ENCODE peak calls at places on chromosomes 2 and 18, in seven cellular contexts. K is IMR-90, M is mesendoderm, C is H9, T is H1, A is mesenchymal stem cell, D is trophoblast cell. Q is an unnamed sample.

GRCh38 chr2:62578837-62579640 is 73.0 kb upstream of the TMEM17 start:
- DNase-seq in T (no peak), K (peak), D (peak), C (no peak), M (no peak), A (peak), Q (no peak)

GRCh38 chr2:238515411-238515810 is 88.7 kb downstream of the ASB1 start:
- DNase-seq in T (no peak), C (no peak), K (no peak), A (no peak), M (no peak), D (no peak), Q (no peak)

GRCh38 chr2:7672027-7672684 is 754.9 kb downstream of the RNF144A start:
- DNase-seq in K (peak), C (peak), T (peak), D (peak), M (peak), A (peak), Q (peak)

GRCh38 chr2:9071032-9071431 is 67.5 kb upstream of the MBOAT2 start:
- DNase-seq in C (no peak), M (peak), A (peak), D (peak), K (peak), T (no peak), Q (no peak)

GRCh38 chr2:121532894-121533293 is 2.2 kb downstream of the RNU4ATAC start:
- DNase-seq in D (no peak), A (peak), C (no peak), K (peak), T (no peak), M (peak), Q (no peak)

GRCh38 chr2:223457301-223457700 is 144.9 kb downstream of the SCG2 start:
- DNase-seq in C (no peak), A (no peak), M (no peak), K (no peak), D (no peak), T (no peak), Q (no peak)

GRCh38 chr18:79924814-79925655 is 26.4 kb downstream of the SLC66A2 start:
- DNase-seq in T (peak), K (no peak), C (peak), D (no peak), M (no peak), A (no peak), Q (no peak)

GRCh38 chr2:192004188-192004963 is 157.5 kb upstream of the CAVIN2 start:
- DNase-seq in M (no peak), D (no peak), C (no peak), T (no peak), K (no peak), A (no peak), Q (no peak)

GRCh38 chr2:58057890-58058590 is 11.4 kb downstream of the VRK2 start:
- DNase-seq in M (no peak), A (no peak), K (no peak), C (no peak), D (no peak), T (no peak), Q (no peak)

GRCh38 chr2:237026981-237027711 is 58.5 kb upstream of the COPS8 start:
- DNase-seq in T (peak), A (peak), K (peak), C (peak), D (peak), M (peak), Q (peak)

GRCh38 chr18:26545737-26546136 is 2.6 kb downstream of the KCTD1 start:
- DNase-seq in T (no peak), M (no peak), C (no peak), D (no peak), K (no peak), A (no peak), Q (no peak)

GRCh38 chr2:172878260-172878659 is 142.6 kb downstream of the RAPGEF4 start:
- DNase-seq in C (no peak), A (no peak), T (no peak), D (no peak), K (peak), M (no peak), Q (no peak)

GRCh38 chr2:1742680-1743395 is 1.5 kb downstream of the PXDN start:
- DNase-seq in T (peak), K (peak), C (peak), D (peak), M (peak), A (peak), Q (peak)

GRCh38 chr18:75211721-75212625 is 1.4 kb downstream of the TSHZ1 start:
- DNase-seq in K (peak), M (peak), T (peak), C (peak), D (no peak), A (peak), Q (peak)

GRCh38 chr2:98383166-98383565 is 36.9 kb downstream of the CNGA3 start:
- DNase-seq in C (no peak), M (peak), D (no peak), K (no peak), T (peak), A (no peak), Q (no peak)

GRCh38 chr2:140718999-140719398 is 1411.8 kb downstream of the LRP1B start:
- DNase-seq in D (no peak), A (no peak), K (no peak), T (no peak), M (no peak), C (no peak), Q (no peak)

GRCh38 chr2:43133708-43134570 is 92.5 kb downstream of the ZFP36L2 start:
- DNase-seq in A (no peak), M (no peak), D (no peak), T (no peak), K (no peak), C (no peak), Q (no peak)

GRCh38 chr2:131520526-131520925 is 7.2 kb upstream of the CCDC74A start:
- DNase-seq in D (no peak), A (no peak), K (no peak), T (no peak), M (no peak), C (no peak), Q (no peak)

DNA sequence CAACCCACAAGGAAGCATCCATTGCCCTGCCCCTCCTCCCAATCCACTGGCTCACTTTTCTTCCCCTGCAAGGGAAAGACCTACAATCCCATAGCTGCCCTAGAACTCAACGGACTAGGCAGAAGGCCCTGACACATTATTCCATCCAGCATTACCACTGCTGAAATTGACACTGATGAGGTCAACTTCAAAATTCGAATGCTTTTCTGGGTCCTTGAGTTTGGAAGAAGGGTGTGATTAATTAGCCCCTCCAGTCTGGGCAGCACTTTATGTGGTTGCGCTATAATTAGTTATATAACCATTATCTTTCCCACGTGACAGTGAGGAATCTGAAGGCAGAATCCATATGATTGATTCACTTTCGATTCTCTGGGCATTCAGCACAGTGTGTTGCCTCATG is 55.7 kb downstream of the EVA1A start:
- DNase-seq in C (no peak), A (no peak), T (no peak), D (no peak), K (no peak), M (no peak), Q (no peak)
- H3K23ac ChIP-seq in C (no peak), A (no peak), T (no peak), D (no peak), K (no peak), M (no peak), Q (no peak)

GRCh38 chr2:25482341-25482740 is 140.6 kb upstream of the DNMT3A start:
- DNase-seq in T (no peak), D (no peak), C (no peak), A (no peak), K (no peak), M (no peak), Q (no peak)

GRCh38 chr2:25483584-25484266 is 142.0 kb upstream of the DNMT3A start:
- DNase-seq in A (peak), D (no peak), T (no peak), M (no peak), C (no peak), K (no peak), Q (no peak)

GRCh38 chr2:25480561-25480960 is 138.8 kb upstream of the DNMT3A start:
- DNase-seq in T (no peak), C (no peak), A (no peak), K (no peak), M (no peak), D (peak), Q (no peak)

GRCh38 chr2:25479761-25480160 is 138.0 kb upstream of the DNMT3A start:
- DNase-seq in D (peak), K (no peak), M (no peak), A (no peak), C (no peak), T (no peak), Q (no peak)

DNA sequence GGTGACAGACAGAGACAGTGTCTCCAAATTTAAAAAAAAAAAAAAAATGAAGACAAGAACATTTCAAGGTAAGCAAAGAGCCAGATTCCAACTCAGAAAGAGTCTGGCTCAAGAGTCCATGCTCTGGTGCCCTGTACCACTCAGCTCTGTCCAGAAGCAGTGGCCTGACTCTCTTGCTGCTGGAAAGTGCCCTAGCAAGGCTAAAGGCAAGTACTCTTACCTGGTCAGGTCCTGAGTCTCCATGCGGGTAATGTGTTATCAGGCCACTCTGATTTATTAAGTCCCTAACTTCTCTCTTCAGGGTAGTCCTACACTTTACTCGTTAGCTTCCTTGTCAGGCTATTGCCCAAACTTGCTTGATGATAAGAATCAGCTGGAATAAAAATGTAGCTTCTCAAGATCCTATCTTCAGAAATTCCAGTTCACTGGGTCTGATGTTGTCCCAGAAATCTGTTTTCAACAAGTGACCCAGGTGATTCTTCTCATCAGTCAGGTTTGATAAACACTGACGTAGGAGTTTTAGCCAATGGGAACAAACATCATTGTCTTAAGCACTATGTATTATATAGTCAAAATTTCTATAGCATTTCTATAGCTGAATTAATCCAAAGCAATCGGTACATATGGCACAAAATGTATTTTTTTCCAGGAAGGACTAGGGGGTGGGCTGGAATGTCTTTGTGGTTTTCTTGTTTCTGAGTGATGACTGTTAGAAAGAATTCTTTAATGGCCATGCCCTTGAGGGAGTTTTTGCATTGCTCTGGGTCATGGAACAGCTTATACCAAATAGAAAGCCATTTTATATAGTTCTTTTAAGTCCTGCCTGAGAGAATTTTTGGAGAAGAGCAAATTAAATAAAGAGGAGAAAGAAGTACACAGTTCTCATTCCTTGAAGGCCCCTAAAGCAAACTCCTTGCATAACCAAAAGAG is 139.9 kb upstream of the DNMT3A start:
- DNase-seq in C (no peak), D (peak), T (no peak), A (peak), M (no peak), K (peak), Q (no peak)
- H3K9ac ChIP-seq in C (no peak), D (no peak), T (no peak), A (no peak), M (no peak), K (no peak), Q (no peak)

GRCh38 chr18:13616041-13616440 is 110.3 kb downstream of the FAM210A start:
- DNase-seq in D (no peak), T (no peak), M (no peak), A (no peak), K (no peak), C (no peak), Q (no peak)

GRCh38 chr18:13616525-13617035 is 109.8 kb downstream of the FAM210A start:
- DNase-seq in D (no peak), M (no peak), K (no peak), T (no peak), A (no peak), C (no peak), Q (no peak)

GRCh38 chr18:13619505-13620205 is 106.7 kb downstream of the FAM210A start:
- DNase-seq in K (no peak), T (no peak), C (no peak), D (no peak), M (no peak), A (no peak), Q (no peak)

GRCh38 chr18:13618760-13619438 is 107.5 kb downstream of the FAM210A start:
- DNase-seq in D (no peak), M (no peak), A (no peak), T (no peak), C (no peak), K (no peak), Q (no peak)

GRCh38 chr18:13617826-13618515 is 108.4 kb downstream of the FAM210A start:
- DNase-seq in A (no peak), K (no peak), T (no peak), M (no peak), D (no peak), C (no peak), Q (no peak)
- H3K23ac ChIP-seq in A (no peak), K (no peak), T (no peak), M (no peak), D (no peak), C (no peak), Q (no peak)

GRCh38 chr18:68441241-68441640 is 273.7 kb downstream of the TMX3 start:
- DNase-seq in D (no peak), T (no peak), C (no peak), A (no peak), M (no peak), K (no peak), Q (no peak)

GRCh38 chr18:68439672-68440071 is 275.2 kb downstream of the TMX3 start:
- DNase-seq in K (no peak), T (no peak), M (no peak), A (no peak), C (no peak), D (no peak), Q (no peak)

GRCh38 chr18:68438536-68438935 is 276.4 kb downstream of the TMX3 start:
- DNase-seq in T (no peak), C (no peak), K (no peak), M (peak), D (peak), A (no peak), Q (no peak)

GRCh38 chr18:68438983-68439382 is 275.9 kb downstream of the TMX3 start:
- DNase-seq in M (peak), T (no peak), K (peak), C (no peak), A (peak), D (peak), Q (peak)

DNA sequence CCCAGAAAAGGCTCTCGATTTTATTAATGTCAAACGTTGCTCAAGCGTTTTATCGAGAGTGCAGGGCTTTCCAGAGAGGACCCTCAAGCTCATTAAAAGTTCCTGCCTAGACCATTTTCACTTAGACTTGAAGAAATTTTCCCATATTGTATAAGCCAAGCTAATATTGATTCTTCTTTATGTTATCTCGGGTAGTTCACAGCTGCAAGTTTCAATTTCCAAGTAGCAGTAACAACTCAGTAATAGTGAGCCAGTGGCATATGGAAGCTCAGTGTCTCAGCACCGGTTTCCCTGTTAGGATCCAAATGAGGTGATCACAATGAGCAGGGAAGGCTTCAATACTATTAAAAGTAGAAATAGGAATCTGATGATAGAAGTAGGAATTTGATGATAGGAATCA is 274.5 kb downstream of the TMX3 start:
- DNase-seq in A (no peak), D (no peak), M (no peak), T (no peak), K (no peak), C (no peak), Q (no peak)
- H3K9ac ChIP-seq in A (peak), D (no peak), M (no peak), T (no peak), K (no peak), C (no peak), Q (no peak)

GRCh38 chr2:73253400-73253799 is 19.3 kb downstream of the CCT7 start:
- DNase-seq in K (no peak), A (no peak), M (no peak), T (no peak), C (no peak), D (no peak), Q (no peak)
- H3K23ac ChIP-seq in K (no peak), A (no peak), M (no peak), T (no peak), C (no peak), D (no peak), Q (no peak)

Q was measured in neuronal stem cell.